ENCODE peak calls at places on chromosomes 16 and 17, in eight cellular contexts. F, U, B, P, N, D, K and Y are unnamed samples.

GRCh38 chr16:75555213-75555706 is 792 bp downstream of the TMEM231 start:
- DNase-seq in D (peak), P (peak), U (peak), B (no peak), F (peak), K (peak), N (peak), Y (peak)

GRCh38 chr17:67211742-67212141 is 33.3 kb downstream of the HELZ start:
- DNase-seq in F (no peak), U (no peak), B (no peak), D (no peak), K (no peak), P (no peak), N (no peak), Y (no peak)

GRCh38 chr17:41835214-41835799 is 725 bp downstream of the NT5C3B start:
- DNase-seq in P (no peak), B (no peak), F (no peak), D (no peak), U (no peak), K (no peak), N (no peak), Y (no peak)

GRCh38 chr17:7315570-7316243 is 547 bp upstream of the GPS2 start:
- DNase-seq in D (no peak), N (no peak), K (no peak), U (no peak), B (no peak), F (no peak), P (no peak), Y (no peak)

GRCh38 chr17:77107506-77108433 is 33.0 kb upstream of the SEC14L1 start:
- DNase-seq in B (no peak), N (no peak), F (no peak), K (no peak), U (no peak), P (no peak), D (no peak), Y (no peak)

GRCh38 chr16:27365142-27366089 is 36.6 kb upstream of the IL21R start:
- DNase-seq in D (no peak), F (no peak), B (no peak), N (no peak), K (no peak), P (no peak), U (no peak), Y (no peak)

GRCh38 chr17:27333410-27333980 is 39.6 kb downstream of the WSB1 start:
- DNase-seq in K (peak), D (peak), P (no peak), N (no peak), U (no peak), F (no peak), B (no peak), Y (no peak)

GRCh38 chr17:48729335-48730239 is 1.0 kb upstream of the HOXB13 start:
- DNase-seq in D (no peak), B (no peak), F (no peak), N (no peak), P (no peak), K (no peak), U (no peak), Y (no peak)

GRCh38 chr17:45338023-45338781 is 21.4 kb upstream of the MAP3K14 start:
- DNase-seq in K (no peak), P (no peak), D (peak), F (no peak), B (no peak), N (no peak), U (no peak), Y (no peak)

GRCh38 chr16:59754854-59755253 is 1020.7 kb upstream of the GOT2 start:
- DNase-seq in U (no peak), P (no peak), N (no peak), B (no peak), D (no peak), F (no peak), K (no peak), Y (no peak)

GRCh38 chr17:17141279-17141678 is 64.9 kb downstream of the PLD6 start:
- DNase-seq in B (no peak), U (no peak), D (no peak), N (no peak), F (no peak), P (no peak), K (no peak), Y (no peak)

GRCh38 chr16:69486724-69487123 is 62.3 kb downstream of the CYB5B start:
- DNase-seq in N (no peak), F (no peak), P (no peak), B (no peak), U (no peak), K (no peak), D (no peak), Y (no peak)

GRCh38 chr17:49431743-49432142 is 17.1 kb upstream of the PHB1 start:
- DNase-seq in U (no peak), K (no peak), P (no peak), D (no peak), N (no peak), F (no peak), B (no peak), Y (no peak)

GRCh38 chr17:70034158-70034557 is 40.9 kb upstream of the KCNJ16 start:
- DNase-seq in B (no peak), D (no peak), P (no peak), F (no peak), N (no peak), U (no peak), K (no peak), Y (no peak)

GRCh38 chr17:39244600-39245570 is 19.1 kb upstream of the STAC2 start:
- DNase-seq in U (peak), D (peak), K (peak), F (no peak), N (peak), P (peak), B (peak), Y (peak)

GRCh38 chr17:740240-741055 is 8.1 kb downstream of the TLCD3A start:
- DNase-seq in U (peak), N (no peak), B (no peak), K (no peak), P (no peak), D (no peak), F (no peak), Y (no peak)

GRCh38 chr16:1713331-1713730 is 7.3 kb downstream of the MAPK8IP3 start:
- DNase-seq in U (no peak), P (no peak), F (no peak), D (no peak), K (no peak), N (no peak), B (no peak), Y (no peak)

GRCh38 chr17:56274491-56274890 is 121.2 kb downstream of the ANKFN1 start:
- DNase-seq in N (no peak), K (no peak), B (no peak), D (no peak), P (no peak), F (no peak), U (no peak), Y (no peak)

GRCh38 chr16:46812781-46813555 is 18.0 kb downstream of the C16orf87 start:
- DNase-seq in U (no peak), D (no peak), F (no peak), N (no peak), P (no peak), K (no peak), B (no peak), Y (no peak)

GRCh38 chr17:12597895-12598294 is 67.8 kb upstream of the MYOCD start:
- DNase-seq in U (no peak), F (no peak), D (no peak), N (no peak), P (no peak), K (no peak), B (no peak), Y (no peak)

GRCh38 chr17:40432864-40433528 is 10.3 kb upstream of the IGFBP4 start:
- DNase-seq in P (no peak), U (no peak), B (no peak), F (no peak), D (no peak), N (no peak), K (peak), Y (no peak)

GRCh38 chr17:77332981-77333685 is 192.4 kb downstream of the SEC14L1 start:
- DNase-seq in K (peak), D (peak), U (peak), P (no peak), F (no peak), B (no peak), N (no peak), Y (no peak)

GRCh38 chr16:667780-668518 is at the start of gene RHOT2:
- DNase-seq in F (peak), D (peak), B (peak), P (peak), U (peak), K (peak), N (peak), Y (peak)

GRCh38 chr17:80449194-80449929 is 27.0 kb downstream of the NPTX1 start:
- DNase-seq in N (no peak), D (no peak), P (no peak), B (no peak), U (no peak), K (no peak), F (no peak), Y (no peak)

GRCh38 chr16:71723537-71724319 is 773 bp downstream of the PHLPP2 start:
- DNase-seq in U (peak), B (peak), F (peak), D (peak), N (peak), K (peak), P (peak), Y (peak)
- TF ChIP-seq CTCF in U (no peak), B (no peak), F (no peak), D (no peak), N (peak), K (no peak), P (no peak), Y (peak)

GRCh38 chr17:82780195-82780594 is 28.3 kb downstream of the TBCD start:
- DNase-seq in N (no peak), D (no peak), F (no peak), B (no peak), K (no peak), P (no peak), U (no peak), Y (no peak)
- TF ChIP-seq CTCF in N (no peak), D (no peak), F (no peak), B (no peak), K (no peak), P (no peak), U (no peak), Y (no peak)

DNA sequence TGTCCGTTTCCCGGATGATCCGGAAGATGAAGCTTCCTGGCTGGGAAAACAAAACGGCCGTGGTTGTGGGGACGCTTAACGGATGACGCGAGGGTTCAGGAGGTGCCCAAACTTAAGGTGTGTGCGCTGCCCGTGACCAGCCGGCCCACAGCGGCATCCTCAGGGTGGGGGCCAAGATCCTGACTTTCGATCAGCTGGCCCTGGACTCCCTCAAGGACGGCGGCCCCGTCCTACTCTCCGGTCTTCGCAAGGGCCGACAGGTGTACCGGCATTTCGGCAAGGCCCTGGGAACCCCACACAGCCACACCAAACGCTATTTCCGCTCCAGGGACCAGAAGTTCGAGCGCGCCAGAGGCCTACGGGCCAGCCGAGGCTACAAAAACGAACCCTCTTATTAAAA is 1.1 kb upstream of the C16orf90 start:
- DNase-seq in P (no peak), K (no peak), U (no peak), D (no peak), N (no peak), B (no peak), F (no peak), Y (no peak)
- TF ChIP-seq CTCF in P (no peak), K (no peak), U (no peak), D (no peak), N (no peak), B (no peak), F (no peak), Y (no peak)

GRCh38 chr16:79021991-79022390 is 578.5 kb downstream of the MAF start:
- DNase-seq in K (no peak), D (no peak), B (no peak), P (no peak), U (no peak), F (no peak), N (no peak), Y (no peak)

GRCh38 chr16:79013930-79014329 is 586.6 kb downstream of the MAF start:
- DNase-seq in D (no peak), K (no peak), U (no peak), P (no peak), F (no peak), B (no peak), N (no peak), Y (no peak)

DNA sequence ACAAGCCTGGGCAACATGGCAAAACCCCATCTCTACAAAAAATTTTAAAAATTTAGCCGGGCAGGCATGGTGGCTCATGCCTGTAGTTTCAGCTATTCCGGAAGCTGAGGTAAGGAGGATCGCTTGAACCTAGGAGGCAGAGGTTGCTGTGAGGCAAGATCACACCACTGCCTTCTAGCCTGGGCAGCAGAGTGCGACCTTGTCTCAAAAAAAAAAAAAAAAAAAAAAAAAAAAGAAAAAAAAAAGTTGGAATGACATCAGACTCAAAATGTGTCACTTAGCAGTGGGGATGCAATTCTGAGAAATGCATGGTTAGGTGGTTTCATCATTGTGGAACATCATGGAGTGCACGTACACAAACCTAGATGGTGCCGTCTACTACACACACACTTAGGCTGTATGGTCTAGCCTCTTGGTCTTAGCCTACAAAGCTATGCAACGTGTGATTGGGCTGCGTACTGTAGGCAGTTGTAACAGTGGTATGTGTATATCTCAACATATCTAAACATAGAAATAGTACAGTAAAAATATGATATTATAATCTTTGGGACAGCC is 581.5 kb downstream of the MAF start:
- DNase-seq in N (no peak), P (no peak), B (no peak), K (no peak), U (no peak), D (no peak), F (no peak), Y (no peak)
- TF ChIP-seq CTCF in N (no peak), P (no peak), B (no peak), K (no peak), U (no peak), D (no peak), F (no peak), Y (no peak)

GRCh38 chr16:89170346-89171215 is 967 bp upstream of the CDH15 start:
- DNase-seq in U (peak), K (no peak), P (no peak), D (no peak), B (no peak), N (no peak), F (no peak), Y (peak)
- TF ChIP-seq CTCF in U (no peak), K (no peak), P (no peak), D (no peak), B (no peak), N (no peak), F (no peak), Y (no peak)

GRCh38 chr17:43021739-43022512 is at the start of gene VAT1:
- DNase-seq in P (peak), K (peak), N (peak), U (peak), F (no peak), D (no peak), B (peak), Y (peak)
- TF ChIP-seq CTCF in P (no peak), K (no peak), N (no peak), U (no peak), F (no peak), D (no peak), B (no peak), Y (no peak)

GRCh38 chr16:6360641-6361040 is 972.0 kb upstream of the RBFOX1 start:
- DNase-seq in D (no peak), P (no peak), U (no peak), N (no peak), F (no peak), K (no peak), B (no peak), Y (no peak)
- TF ChIP-seq CTCF in D (no peak), P (peak), U (no peak), N (peak), F (no peak), K (no peak), B (no peak), Y (peak)

DNA sequence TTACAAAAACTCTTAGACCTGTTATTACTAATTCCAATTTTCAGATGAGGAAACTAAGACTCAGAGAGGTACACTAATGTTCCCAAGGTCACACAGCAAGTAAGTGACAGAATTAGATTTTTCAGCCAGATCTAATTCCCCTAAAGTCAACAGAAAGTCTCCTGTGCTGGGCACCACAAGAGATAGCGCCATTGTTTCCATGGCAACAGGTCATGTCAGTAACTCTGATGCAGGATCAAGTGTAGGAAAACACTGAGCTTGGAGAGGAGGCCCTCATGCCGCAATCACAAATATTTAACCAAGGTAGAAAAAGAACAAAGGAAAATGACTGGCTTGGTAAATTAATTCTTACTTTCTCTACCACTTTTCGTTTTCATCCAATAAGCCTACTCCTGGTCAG is 166.0 kb upstream of the CDH13 start:
- DNase-seq in D (no peak), N (no peak), K (no peak), F (no peak), B (no peak), P (no peak), U (no peak), Y (no peak)
- TF ChIP-seq CTCF in D (no peak), N (no peak), K (no peak), F (no peak), B (no peak), P (no peak), U (no peak), Y (no peak)

GRCh38 chr16:88760424-88761142 is 24.4 kb downstream of the PIEZO1 start:
- DNase-seq in U (no peak), F (no peak), D (no peak), N (no peak), B (no peak), P (no peak), K (no peak), Y (no peak)

GRCh38 chr16:88759976-88760350 is 25.1 kb downstream of the PIEZO1 start:
- DNase-seq in K (no peak), U (no peak), B (no peak), F (no peak), N (no peak), P (peak), D (no peak), Y (no peak)

GRCh38 chr16:88758944-88759244 is 26.1 kb downstream of the PIEZO1 start:
- DNase-seq in B (no peak), U (no peak), P (no peak), K (no peak), D (no peak), N (no peak), F (no peak), Y (no peak)

GRCh38 chr16:88758227-88758943 is 26.6 kb downstream of the PIEZO1 start:
- DNase-seq in D (no peak), P (no peak), U (no peak), N (no peak), F (no peak), B (no peak), K (no peak), Y (no peak)

DNA sequence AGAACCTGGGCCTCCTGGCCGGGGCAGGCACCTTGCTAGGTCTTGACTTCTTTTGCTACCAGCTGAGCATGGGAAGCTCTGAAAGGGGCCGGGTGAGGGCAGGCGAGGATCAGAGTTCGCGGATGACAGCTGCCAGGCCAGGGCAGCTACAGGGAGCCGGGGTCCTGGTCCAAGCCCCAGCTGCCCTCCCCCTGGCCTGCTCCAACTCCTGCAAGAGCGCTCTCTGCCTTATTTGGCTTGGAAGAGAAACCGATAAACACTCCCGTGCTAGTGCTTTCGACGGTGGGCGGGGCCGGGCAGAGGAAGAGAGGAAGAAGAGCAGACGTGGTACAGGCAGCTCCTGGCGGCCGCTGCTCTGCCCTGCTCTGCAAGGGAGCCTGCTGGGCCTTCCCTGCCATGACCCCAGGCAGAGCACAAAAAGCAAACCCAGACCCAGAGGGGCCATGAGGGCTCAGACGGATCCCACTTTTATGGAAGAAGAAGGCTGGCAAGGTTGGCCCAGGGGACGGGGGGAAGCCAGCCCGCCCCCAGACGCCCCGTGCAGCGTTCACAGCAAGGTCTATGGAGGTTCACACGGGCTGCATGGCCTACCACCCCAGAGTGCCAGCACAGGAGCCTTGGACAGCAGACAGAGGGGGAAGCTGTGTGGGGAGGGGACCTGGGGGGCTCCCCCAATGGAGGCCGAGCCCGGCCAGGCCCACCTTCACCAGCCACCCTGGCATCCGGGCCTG is 25.6 kb downstream of the PIEZO1 start:
- DNase-seq in P (peak), F (no peak), D (no peak), N (no peak), B (peak), U (peak), K (peak), Y (no peak)
- TF ChIP-seq CTCF in P (no peak), F (no peak), D (no peak), N (no peak), B (no peak), U (no peak), K (no peak), Y (no peak)